ENCODE peak calls at places on chromosomes 1 and 21, in four cellular contexts. O, Q, K and L are unnamed samples.

GRCh38 chr21:25891596-25891995 is 156.8 kb downstream of the GABPA start:
- DNase-seq in O (no peak), K (no peak), Q (no peak), L (no peak)

GRCh38 chr1:94011129-94011528 is 101.9 kb upstream of the GCLM start:
- DNase-seq in O (no peak), Q (no peak), K (no peak), L (no peak)

GRCh38 chr1:39852876-39853275 is 30.4 kb downstream of the TRIT1 start:
- DNase-seq in Q (peak), K (no peak), O (no peak), L (peak)

GRCh38 chr21:14361958-14362357 is 21.0 kb downstream of the HSPA13 start:
- DNase-seq in Q (peak), K (no peak), O (no peak), L (no peak)

GRCh38 chr1:143611159-143611558 is 360.6 kb downstream of the FAM72C start:
- DNase-seq in K (no peak), Q (no peak), O (peak), L (peak)

GRCh38 chr1:10324627-10325026 is 74.2 kb upstream of the PGD start:
- DNase-seq in K (no peak), O (no peak), Q (no peak), L (no peak)

GRCh38 chr1:15881961-15882360 is 34.5 kb downstream of the SPEN start:
- DNase-seq in Q (no peak), K (no peak), O (no peak), L (no peak)

GRCh38 chr1:23393706-23394105 is 24.1 kb upstream of the ZNF436 start:
- DNase-seq in K (no peak), Q (peak), O (no peak), L (no peak)

GRCh38 chr1:86382878-86383277 is 13.2 kb downstream of the ODF2L start:
- DNase-seq in O (no peak), K (no peak), Q (no peak), L (no peak)

GRCh38 chr1:101366513-101367215 is 129.8 kb downstream of the S1PR1 start:
- DNase-seq in K (no peak), Q (peak), O (no peak), L (no peak)

GRCh38 chr21:39066829-39067785 is 116.1 kb downstream of the PSMG1 start:
- DNase-seq in O (no peak), Q (no peak), K (no peak), L (no peak)

GRCh38 chr1:219350621-219351020 is 176.9 kb downstream of the LYPLAL1 start:
- DNase-seq in K (no peak), O (no peak), Q (no peak), L (no peak)

GRCh38 chr1:99086057-99086456 is 81.4 kb upstream of the PLPPR5 start:
- DNase-seq in Q (no peak), K (no peak), O (no peak), L (no peak)

GRCh38 chr1:34250342-34250741 is 73.6 kb downstream of the C1orf94 start:
- DNase-seq in K (no peak), Q (no peak), O (no peak), L (no peak)

GRCh38 chr1:70409136-70409535 is 1.9 kb upstream of the CTH start:
- DNase-seq in O (no peak), Q (no peak), K (no peak), L (no peak)

GRCh38 chr1:28921286-28921869 is 7.0 kb downstream of the EPB41 start:
- DNase-seq in Q (peak), K (peak), O (no peak), L (peak)

GRCh38 chr1:6261615-6261995 is 707 bp upstream of the GPR153 start:
- DNase-seq in O (no peak), Q (no peak), K (no peak), L (no peak)

GRCh38 chr1:10549919-10550656 is 75.3 kb downstream of the PEX14 start:
- DNase-seq in K (no peak), O (no peak), Q (no peak), L (no peak)

GRCh38 chr1:214446772-214447556 is 104.4 kb downstream of the PTPN14 start:
- DNase-seq in K (no peak), O (no peak), Q (peak), L (no peak)

GRCh38 chr1:220487297-220487820 is 40.6 kb upstream of the MARK1 start:
- DNase-seq in K (no peak), O (no peak), Q (peak), L (no peak)

GRCh38 chr1:157577420-157577819 is 20.5 kb downstream of the FCRL4 start:
- DNase-seq in Q (no peak), O (no peak), K (no peak), L (no peak)

GRCh38 chr1:35191429-35192055 is 1.4 kb downstream of the SFPQ start:
- DNase-seq in K (no peak), O (no peak), Q (no peak), L (no peak)

GRCh38 chr1:212655668-212656440 is 43.8 kb downstream of the BATF3 start:
- DNase-seq in O (no peak), Q (peak), K (no peak), L (no peak)

GRCh38 chr1:198909973-198910372 is 271.1 kb downstream of the PTPRC start:
- DNase-seq in K (no peak), O (no peak), Q (no peak), L (no peak)

GRCh38 chr1:208025036-208025435 is 114.1 kb upstream of the CD34 start:
- DNase-seq in K (no peak), Q (no peak), O (no peak), L (no peak)

GRCh38 chr1:169115891-169116585 is 9.5 kb downstream of the ATP1B1 start:
- DNase-seq in O (peak), Q (peak), K (no peak), L (no peak)

GRCh38 chr21:33212159-33212851 is 17.4 kb upstream of the IFNAR2 start:
- DNase-seq in Q (peak), O (peak), K (no peak), L (no peak)

GRCh38 chr1:171743014-171743870 is 1.4 kb upstream of the VAMP4 start:
- DNase-seq in O (no peak), K (peak), Q (peak), L (peak)

GRCh38 chr1:94329986-94330385 is 88.2 kb upstream of the ABCD3 start:
- DNase-seq in K (peak), Q (peak), O (no peak), L (peak)

GRCh38 chr21:45450741-45451740 is 46.1 kb downstream of the COL18A1 start:
- DNase-seq in Q (no peak), O (no peak), K (peak), L (peak)

GRCh38 chr1:44587796-44588460 is 86.4 kb downstream of the TMEM53 start:
- DNase-seq in O (no peak), K (peak), Q (peak), L (no peak)

GRCh38 chr1:244918422-244919319 is 54.3 kb upstream of the HNRNPU start:
- DNase-seq in Q (peak), K (peak), O (peak), L (peak)

GRCh38 chr1:180567664-180568063 is 8.9 kb downstream of the OVAAL start:
- DNase-seq in K (no peak), O (no peak), Q (no peak), L (no peak)

GRCh38 chr1:187961895-187962294 is 1133.1 kb downstream of the PLA2G4A start:
- DNase-seq in K (no peak), O (no peak), Q (no peak), L (no peak)

GRCh38 chr1:1540015-1540816 is at the start of gene TMEM240:
- DNase-seq in O (no peak), K (peak), Q (peak), L (peak)

GRCh38 chr1:186623547-186623946 is 56.7 kb downstream of the PTGS2 start:
- DNase-seq in Q (no peak), K (no peak), O (no peak), L (no peak)